ENCODE peak calls at places on chromosomes 1 and 21, in six cellular contexts. K, M, J, A, D and P are unnamed samples.
A peak's percentile ranks its signal among the peaks of the same experiment; 100 is the strongest.

GRCh38 chr1:20930427-20930826 is 143.3 kb upstream of the HP1BP3 start:
- DNase-seq in J (no peak), A (no peak), D (no peak), K (no peak), M (no peak), P (no peak)

GRCh38 chr1:9078035-9078948 is 8.9 kb upstream of the SLC2A5 start:
- DNase-seq in A (no peak), J (no peak), D (no peak), M (no peak), K (no peak), P (no peak)

GRCh38 chr1:222880586-222880985 is 65.7 kb downstream of the DISP1 start:
- DNase-seq in J (no peak), M (no peak), D (peak; percentile 38), K (peak; percentile 28), A (no peak), P (no peak)

GRCh38 chr1:177411371-177411770 is 240.6 kb downstream of the BRINP2 start:
- DNase-seq in A (no peak), K (no peak), J (no peak), D (no peak), M (no peak), P (no peak)

GRCh38 chr1:245986404-245987221 is 520.5 kb downstream of the SMYD3 start:
- DNase-seq in M (no peak), D (no peak), K (peak; percentile 52), J (no peak), A (no peak), P (no peak)

GRCh38 chr1:233391338-233391737 is 63.8 kb downstream of the MAP3K21 start:
- DNase-seq in D (no peak), K (no peak), M (no peak), A (no peak), J (no peak), P (no peak)

GRCh38 chr1:210376836-210377377 is 48.2 kb downstream of the HHAT start:
- DNase-seq in J (no peak), K (no peak), M (no peak), A (no peak), D (no peak), P (no peak)

GRCh38 chr1:50047916-50048694 is 24.4 kb upstream of the AGBL4 start:
- DNase-seq in K (no peak), J (peak; percentile 26), A (no peak), D (no peak), M (no peak), P (peak; percentile 69)

GRCh38 chr1:233440952-233441401 is 113.5 kb downstream of the MAP3K21 start:
- DNase-seq in K (peak; percentile 15), M (peak; percentile 76), D (no peak), A (peak; percentile 76), J (peak; percentile 57), P (no peak)

GRCh38 chr1:37028981-37029617 is 5.2 kb downstream of the GRIK3 start:
- DNase-seq in J (no peak), D (no peak), M (no peak), K (no peak), A (no peak), P (no peak)

GRCh38 chr21:43195131-43196021 is 26.6 kb downstream of the CRYAA start:
- DNase-seq in K (no peak), M (no peak), A (no peak), D (no peak), J (no peak), P (peak; percentile 70)

GRCh38 chr21:37253991-37254390 is 13.1 kb downstream of the VPS26C start:
- DNase-seq in A (no peak), D (no peak), J (no peak), M (no peak), K (no peak), P (no peak)

GRCh38 chr1:156045070-156045469 is 8.5 kb downstream of the UBQLN4 start:
- DNase-seq in K (no peak), M (no peak), J (no peak), A (no peak), D (no peak), P (no peak)

GRCh38 chr1:153443486-153443885 is 17.0 kb downstream of the S100A7 start:
- DNase-seq in K (no peak), J (no peak), A (no peak), D (no peak), M (no peak), P (peak; percentile 63)

GRCh38 chr1:203448521-203449061 is 27.0 kb upstream of the PRELP start:
- DNase-seq in J (no peak), M (no peak), K (no peak), A (no peak), D (no peak), P (peak; percentile 85)

GRCh38 chr1:217135569-217135915 is 412.3 kb upstream of the ESRRG start:
- DNase-seq in J (no peak), K (no peak), A (no peak), D (no peak), M (peak; percentile 56), P (peak; percentile 69)

GRCh38 chr1:154182342-154183044 is 9.4 kb downstream of the TPM3 start:
- DNase-seq in A (peak; percentile 65), K (peak; percentile 58), M (peak; percentile 61), D (peak; percentile 76), J (no peak), P (peak; percentile 83)

GRCh38 chr1:226816585-226816984 is 53.8 kb upstream of the PSEN2 start:
- DNase-seq in A (no peak), M (no peak), D (no peak), K (no peak), J (no peak), P (no peak)

GRCh38 chr21:16532841-16533240 is 803.1 kb downstream of the USP25 start:
- DNase-seq in A (peak; percentile 62), D (no peak), J (no peak), K (no peak), M (no peak), P (no peak)

GRCh38 chr1:153800516-153800915 is 25.3 kb downstream of the SLC27A3 start:
- DNase-seq in A (no peak), K (no peak), J (no peak), M (no peak), D (no peak), P (peak; percentile 59)

GRCh38 chr1:217482356-217483102 is 148.4 kb downstream of the GPATCH2 start:
- DNase-seq in M (no peak), D (peak; percentile 58), J (no peak), K (peak; percentile 28), A (no peak), P (no peak)

GRCh38 chr21:45856940-45857339 is 124.6 kb upstream of the COL6A1 start:
- DNase-seq in K (no peak), J (no peak), D (no peak), M (no peak), A (no peak), P (no peak)

GRCh38 chr21:41684381-41685245 is 82.2 kb downstream of the RIPK4 start:
- DNase-seq in M (no peak), D (no peak), A (no peak), K (peak; percentile 70), J (no peak), P (no peak)

GRCh38 chr1:208433086-208433485 is 188.9 kb upstream of the PLXNA2 start:
- DNase-seq in A (no peak), K (no peak), M (no peak), D (no peak), J (peak; percentile 5), P (no peak)

GRCh38 chr1:41810446-41810845 is 108.3 kb downstream of the HIVEP3 start:
- DNase-seq in K (peak; percentile 35), J (peak; percentile 58), M (no peak), A (no peak), D (no peak), P (no peak)

GRCh38 chr1:3061981-3062615 is 6.9 kb upstream of the PRDM16 start:
- DNase-seq in M (no peak), J (no peak), K (no peak), A (no peak), D (no peak), P (peak; percentile 66)

GRCh38 chr1:184310157-184310819 is 76.5 kb upstream of the C1orf21 start:
- DNase-seq in J (no peak), M (no peak), A (no peak), D (no peak), K (no peak), P (no peak)

GRCh38 chr1:81345110-81345509 is 455.6 kb upstream of the ADGRL2 start:
- DNase-seq in M (no peak), D (no peak), K (no peak), J (no peak), A (no peak), P (no peak)

GRCh38 chr21:46096596-46096981 is 1.3 kb upstream of the COL6A2 start:
- DNase-seq in J (no peak), M (no peak), K (no peak), D (no peak), A (no peak), P (peak; percentile 73)

GRCh38 chr1:22228505-22228911 is 85.6 kb upstream of the WNT4 start:
- DNase-seq in K (no peak), M (no peak), J (no peak), A (no peak), D (no peak), P (no peak)

GRCh38 chr21:38823737-38824123 is 18.0 kb downstream of the ETS2 start:
- DNase-seq in M (no peak), K (no peak), A (no peak), D (no peak), J (no peak), P (no peak)